ENCODE peak calls at places on chromosomes 2 and 18, in seven cellular contexts. V is AG10803, W is cardiac septum, G is HuH-7.5, M is SK-N-DZ, J is NCI-H1092 treated with DMSO at 0.1 percent for 48 hours, I is WTC11. Y is an unnamed sample.

GRCh38 chr2:235279965-235280364 is 213.9 kb upstream of the AGAP1 start:
- DNase-seq in V (no peak), W (no peak), G (no peak), M (no peak), J (no peak), I (no peak), Y (no peak)

GRCh38 chr18:28766027-28766426 is 589.1 kb upstream of the CDH2 start:
- DNase-seq in V (no peak), W (no peak), G (no peak), M (no peak), J (no peak), I (no peak), Y (no peak)

GRCh38 chr2:80288576-80288975 is 16.0 kb downstream of the LRRTM1 start:
- DNase-seq in V (peak; percentile 12), W (no peak), G (no peak), M (peak; percentile 38), J (peak; percentile 25), I (no peak), Y (no peak)

GRCh38 chr2:177633111-177633510 is 240.5 kb downstream of the AGPS start:
- DNase-seq in V (no peak), W (no peak), G (no peak), M (no peak), J (no peak), I (no peak), Y (no peak)

GRCh38 chr2:102186676-102187190 is at the start of gene IL1RL2:
- DNase-seq in V (no peak), W (no peak), G (no peak), M (no peak), J (no peak), I (no peak), Y (no peak)

GRCh38 chr2:147345246-147345645 is 499.6 kb upstream of the ACVR2A start:
- DNase-seq in V (peak; percentile 37), W (no peak), G (peak; percentile 9), M (no peak), J (no peak), I (no peak), Y (no peak)

GRCh38 chr18:70024829-70025228 is 77.2 kb upstream of the CD226 start:
- DNase-seq in V (no peak), W (no peak), G (no peak), M (no peak), J (no peak), I (no peak), Y (peak; percentile 63)

GRCh38 chr2:190627881-190628412 is 20.9 kb upstream of the NAB1 start:
- DNase-seq in V (peak; percentile 21), W (no peak), G (no peak), M (peak; percentile 47), J (peak; percentile 76), I (peak; percentile 35), Y (no peak)

GRCh38 chr18:22670914-22671313 is 253.2 kb upstream of the CTAGE1 start:
- DNase-seq in V (no peak), W (no peak), G (no peak), M (no peak), J (no peak), I (no peak), Y (no peak)

GRCh38 chr2:128602038-128602698 is 283.5 kb upstream of the HS6ST1 start:
- DNase-seq in V (no peak), W (peak; percentile 55), G (no peak), M (no peak), J (no peak), I (no peak), Y (no peak)

GRCh38 chr2:241849616-241850543 is 8.8 kb downstream of the PDCD1 start:
- DNase-seq in V (no peak), W (peak; percentile 62), G (peak; percentile 15), M (no peak), J (no peak), I (peak; percentile 11), Y (peak; percentile 39)

GRCh38 chr2:16060936-16061338 is 120.6 kb downstream of the MYCN start:
- DNase-seq in V (no peak), W (no peak), G (no peak), M (peak; percentile 98), J (no peak), I (no peak), Y (no peak)

GRCh38 chr18:22731398-22731797 is 201.7 kb upstream of the RBBP8 start:
- DNase-seq in V (no peak), W (no peak), G (no peak), M (no peak), J (no peak), I (no peak), Y (no peak)

GRCh38 chr2:237026981-237027711 is 58.5 kb upstream of the COPS8 start:
- DNase-seq in V (peak; percentile 78), W (peak; percentile 82), G (peak; percentile 33), M (peak; percentile 72), J (peak; percentile 60), I (peak; percentile 73), Y (peak; percentile 50)

GRCh38 chr18:60987963-60988362 is 345.3 kb upstream of the CDH20 start:
- DNase-seq in V (no peak), W (no peak), G (no peak), M (no peak), J (no peak), I (no peak), Y (no peak)

Y was measured in activated CD8-positive, alpha-beta memory T cell treated with anti-CD3 and anti-CD28 coated beads, Interleukin-2, amount 10 ng/mL, durations not matched to agents 7 days and 5 days.